ENCODE peak calls at places on chromosomes 11 and 22, in seven cellular contexts. K is mammary epithelial cell; Y is stimulated activated CD4-positive, alpha-beta T cell treated with anti-CD3 and anti-CD28 coated beads, Interleukin-12 subunit alpha, Interleukin-12 subunit beta, amount 100 ng/mL, for 4 hours; E is GM23338; R is HEK293T; Z is T-helper 1 cell; F is ovary. C is an unnamed sample.

GRCh38 chr11:123519055-123519796 is 89.2 kb downstream of the GRAMD1B start:
- DNase-seq in Z (no peak), E (peak), R (no peak), K (no peak), Y (no peak), F (peak), C (peak)

GRCh38 chr11:130761560-130762220 is 154.6 kb downstream of the SNX19 start:
- DNase-seq in F (no peak), Z (no peak), E (peak), K (no peak), Y (no peak), R (no peak), C (peak)

GRCh38 chr11:6828103-6828502 is 17.4 kb upstream of the OR10A5 start:
- DNase-seq in K (no peak), R (no peak), Y (no peak), F (no peak), Z (no peak), E (no peak), C (no peak)

GRCh38 chr11:66489636-66490035 is 9.4 kb downstream of the DPP3 start:
- DNase-seq in K (no peak), F (no peak), Z (no peak), Y (no peak), E (no peak), R (no peak), C (peak)

GRCh38 chr11:101128571-101129202 is 926 bp downstream of the PGR start:
- DNase-seq in K (no peak), Y (no peak), F (peak), R (no peak), E (peak), Z (no peak), C (peak)

GRCh38 chr11:37557990-37558389 is 960.0 kb upstream of the RAG2 start:
- DNase-seq in Y (no peak), R (no peak), F (no peak), K (peak), E (no peak), Z (no peak), C (no peak)

GRCh38 chr11:75541301-75541929 is 15.7 kb upstream of the GDPD5 start:
- DNase-seq in Z (no peak), F (no peak), Y (no peak), R (no peak), E (no peak), K (no peak), C (no peak)

GRCh38 chr11:111476366-111476765 is 35.8 kb downstream of the BTG4 start:
- DNase-seq in Z (no peak), K (peak), Y (no peak), E (no peak), F (no peak), R (no peak), C (no peak)

GRCh38 chr22:22944268-22944985 is 56.8 kb downstream of the IGLL5 start:
- DNase-seq in R (no peak), Z (no peak), F (no peak), E (peak), K (no peak), Y (no peak), C (peak)